ENCODE peak calls at places on chromosomes 13 and 19, in nine cellular contexts. L, C, W, Q, M, E, F, Z and T are unnamed samples.

GRCh38 chr13:32414580-32414979 is 13.3 kb downstream of the N4BP2L1 start:
- DNase-seq in E (no peak), F (no peak), Q (no peak), Z (no peak), W (no peak), C (no peak), L (no peak), M (no peak), T (no peak)

GRCh38 chr19:14091086-14091884 is 734 bp upstream of the SAMD1 start:
- DNase-seq in L (peak; percentile 52), W (peak; percentile 85), F (no peak), Z (peak; percentile 86), E (peak; percentile 64), M (peak; percentile 77), C (peak; percentile 71), Q (no peak), T (peak; percentile 97)

GRCh38 chr19:38245826-38246498 is 10.2 kb downstream of the PPP1R14A start:
- DNase-seq in L (no peak), Z (no peak), M (no peak), F (no peak), W (no peak), E (peak; percentile 27), C (peak; percentile 54), Q (no peak), T (no peak)

GRCh38 chr13:36882829-36883390 is 37.1 kb downstream of the SMAD9 start:
- DNase-seq in W (no peak), F (no peak), Z (peak; percentile 11), E (no peak), M (no peak), Q (no peak), C (no peak), L (no peak), T (no peak)

GRCh38 chr13:36712290-36712689 is 38.5 kb downstream of the SERTM1 start:
- DNase-seq in M (no peak), C (no peak), Q (no peak), W (no peak), L (no peak), F (no peak), Z (no peak), E (no peak), T (no peak)

GRCh38 chr13:108345016-108345415 is 75.5 kb downstream of the TNFSF13B start:
- DNase-seq in W (no peak), Q (no peak), C (no peak), E (no peak), Z (no peak), F (no peak), L (no peak), M (no peak), T (no peak)

GRCh38 chr19:6100284-6100915 is 9.9 kb downstream of the RFX2 start:
- DNase-seq in L (no peak), Z (no peak), C (no peak), W (peak; percentile 93), Q (no peak), M (no peak), E (no peak), F (no peak), T (no peak)

GRCh38 chr13:67147257-67148218 is 82.6 kb downstream of the PCDH9 start:
- DNase-seq in Z (no peak), C (peak; percentile 79), Q (peak; percentile 66), L (peak; percentile 36), W (no peak), M (no peak), E (peak; percentile 72), F (no peak), T (no peak)

GRCh38 chr13:50244355-50244912 is 229.2 kb downstream of the KCNRG start:
- DNase-seq in E (no peak), F (no peak), C (no peak), L (no peak), Z (no peak), Q (no peak), M (no peak), W (no peak), T (no peak)

GRCh38 chr13:87122551-87122950 is 548.6 kb upstream of the SLITRK5 start:
- DNase-seq in W (peak; percentile 55), L (peak; percentile 33), Z (no peak), F (no peak), Q (no peak), M (no peak), E (peak; percentile 68), C (no peak), T (no peak)

GRCh38 chr19:35460608-35461007 is 12.6 kb downstream of the FFAR2 start:
- DNase-seq in F (no peak), Q (no peak), Z (no peak), W (peak; percentile 40), M (no peak), C (no peak), E (no peak), L (no peak), T (no peak)

GRCh38 chr13:33331962-33332361 is 46.4 kb upstream of the STARD13 start:
- DNase-seq in C (no peak), L (no peak), W (no peak), Q (no peak), E (no peak), M (no peak), Z (no peak), F (no peak), T (no peak)

GRCh38 chr19:34838248-34838647 is 65.2 kb upstream of the ZNF599 start:
- DNase-seq in M (no peak), E (no peak), F (no peak), C (peak; percentile 25), Z (no peak), L (peak; percentile 4), Q (no peak), W (peak; percentile 14), T (no peak)

DNA sequence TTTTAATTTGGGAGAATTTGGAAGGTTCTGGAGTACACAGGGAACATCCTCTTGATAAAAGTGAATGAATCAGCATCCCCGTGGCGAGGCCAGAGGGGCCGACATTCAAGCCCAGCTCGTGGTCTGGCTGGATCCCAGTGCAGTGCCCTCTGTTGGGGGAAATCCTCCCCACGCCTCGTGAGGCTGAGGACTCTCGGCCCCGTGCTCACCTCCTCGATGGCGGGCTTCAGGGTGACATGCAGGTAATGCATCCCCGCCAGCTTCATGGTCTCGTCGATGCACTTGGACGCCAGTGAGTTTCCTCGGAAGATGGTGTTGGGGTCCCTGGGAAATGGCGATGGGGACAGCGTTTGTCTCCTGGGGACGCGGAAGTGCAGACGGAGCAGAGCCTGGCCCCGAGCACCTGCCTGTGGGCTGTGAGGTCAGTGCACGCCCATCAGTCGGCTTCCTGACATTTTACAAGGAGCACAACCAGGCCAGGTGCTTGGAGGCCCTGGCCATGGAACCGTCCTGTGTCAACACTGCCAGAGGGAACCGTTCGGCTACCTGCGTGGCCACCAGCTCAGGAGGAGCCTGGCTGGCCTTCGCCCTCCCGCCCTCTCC is 43.3 kb upstream of the C13orf46 start:
- DNase-seq in M (no peak), L (no peak), F (no peak), Z (no peak), W (no peak), E (peak; percentile 42), C (peak; percentile 53), Q (peak; percentile 39), T (no peak)
- TF ChIP-seq CTCF in M (no peak), L (peak; percentile 31), F (no peak), Z (no peak), W (peak; percentile 9), E (peak; percentile 32), C (peak; percentile 28), Q (peak; percentile 56), T (no peak)

DNA sequence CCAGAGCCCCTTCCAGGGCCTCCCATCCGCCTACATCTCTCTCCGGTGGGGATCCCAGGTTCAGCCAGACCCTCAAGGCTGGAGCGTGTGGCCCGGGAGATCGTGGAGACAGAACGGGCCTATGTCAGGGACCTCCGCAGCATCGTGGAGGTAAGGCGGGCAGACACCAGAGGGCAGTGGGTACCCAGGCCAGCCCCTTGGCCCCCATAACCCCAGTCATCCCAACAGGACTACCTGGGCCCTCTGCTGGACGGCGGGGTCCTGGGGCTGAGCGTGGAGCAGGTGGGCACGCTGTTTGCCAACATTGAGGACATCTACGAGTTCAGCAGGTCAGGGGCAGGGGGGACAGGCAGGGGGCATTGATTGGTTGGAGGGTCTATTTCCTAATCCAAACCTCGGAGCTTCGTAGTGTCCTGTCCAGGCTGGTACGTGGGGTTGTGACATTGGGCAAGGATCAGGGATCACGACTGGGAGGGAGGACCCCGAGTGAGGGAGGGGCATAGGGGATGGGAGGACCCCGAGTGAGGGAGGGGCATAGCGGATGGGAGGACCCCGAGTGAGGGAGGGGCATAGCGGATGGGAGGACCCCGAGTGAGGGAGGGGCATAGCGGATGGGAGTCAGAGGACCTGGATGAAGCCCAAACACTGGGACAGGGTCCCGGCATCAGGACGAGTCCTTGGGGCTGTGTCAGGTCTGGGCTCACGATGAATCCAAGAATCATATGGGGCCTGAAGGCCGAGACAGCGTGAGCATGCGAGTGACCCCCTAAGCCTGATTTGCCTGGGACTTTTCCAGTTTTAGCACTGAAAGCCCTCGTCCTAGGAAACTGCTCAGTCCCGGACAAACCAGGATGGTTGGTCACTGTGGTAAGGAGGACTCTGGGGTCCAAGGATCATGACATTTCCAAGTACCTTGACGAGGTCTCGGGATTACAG is 2.9 kb downstream of the PLEKHG2 start:
- DNase-seq in M (no peak), Q (no peak), F (no peak), Z (no peak), C (no peak), E (no peak), L (no peak), W (no peak), T (no peak)
- TF ChIP-seq CTCF in M (no peak), Q (peak; percentile 9), F (no peak), Z (no peak), C (peak; percentile 2), E (peak; percentile 10), L (no peak), W (no peak), T (no peak)

GRCh38 chr13:85417807-85418206 is 381.4 kb downstream of the SLITRK6 start:
- DNase-seq in W (no peak), C (no peak), M (no peak), F (no peak), E (no peak), Z (no peak), L (no peak), Q (no peak), T (no peak)

GRCh38 chr13:85413664-85414063 is 385.6 kb downstream of the SLITRK6 start:
- DNase-seq in Q (no peak), C (no peak), Z (no peak), M (no peak), E (no peak), L (no peak), W (no peak), F (no peak), T (no peak)

GRCh38 chr13:85411608-85412007 is 387.6 kb downstream of the SLITRK6 start:
- DNase-seq in W (no peak), F (no peak), Q (no peak), C (peak; percentile 2), Z (no peak), M (no peak), E (peak; percentile 29), L (no peak), T (no peak)

GRCh38 chr13:85408415-85408814 is 390.8 kb downstream of the SLITRK6 start:
- DNase-seq in Z (no peak), L (no peak), E (no peak), C (no peak), F (no peak), Q (no peak), M (no peak), W (no peak), T (no peak)

GRCh38 chr13:85412448-85412847 is 386.8 kb downstream of the SLITRK6 start:
- DNase-seq in W (no peak), M (no peak), F (no peak), Q (no peak), L (no peak), C (no peak), E (no peak), Z (no peak), T (no peak)
- TF ChIP-seq CTCF in W (no peak), M (no peak), F (no peak), Q (no peak), L (no peak), C (no peak), E (no peak), Z (no peak), T (no peak)

GRCh38 chr13:41231025-41231677 is 32.2 kb downstream of the MTRF1 start:
- DNase-seq in L (no peak), Q (no peak), C (no peak), M (no peak), Z (no peak), W (no peak), E (no peak), F (no peak), T (no peak)
- TF ChIP-seq CTCF in L (no peak), Q (no peak), C (no peak), M (no peak), Z (no peak), W (no peak), E (no peak), F (no peak), T (no peak)